ENCODE peak calls at places on chromosomes 6 and 20, in ten cellular contexts. R is neuronal stem cell, D is PC-9, Y is fibroblast of pulmonary artery, M is AG10803, H is endodermal cell, B is BJ, Q is psoas muscle, I is skeletal muscle cell, T is MM.1S. N is an unnamed sample.

GRCh38 chr6:89297695-89298351 is 17.3 kb downstream of the GABRR2 start:
- DNase-seq in I (peak), Q (peak), M (peak), Y (peak), B (peak), T (peak), R (no peak), H (no peak), D (peak), N (peak)

GRCh38 chr20:24533449-24533848 is 64.0 kb downstream of the SYNDIG1 start:
- DNase-seq in Y (no peak), R (no peak), B (no peak), I (no peak), H (no peak), Q (no peak), D (no peak), M (no peak), T (no peak), N (no peak)

GRCh38 chr6:132401120-132401940 is at the start of gene MOXD1:
- DNase-seq in B (no peak), T (peak), H (peak), D (peak), R (peak), Q (peak), M (peak), Y (peak), I (no peak), N (no peak)

GRCh38 chr6:14695579-14695978 is 550.3 kb upstream of the JARID2 start:
- DNase-seq in Y (no peak), H (no peak), D (no peak), Q (no peak), T (no peak), M (no peak), I (no peak), R (no peak), B (no peak), N (no peak)

GRCh38 chr20:25676164-25676809 is 20.4 kb downstream of the ZNF337 start:
- DNase-seq in M (peak), D (no peak), Q (no peak), I (peak), B (peak), Y (peak), T (no peak), H (no peak), R (no peak), N (no peak)

GRCh38 chr6:124970243-124970642 is 8.0 kb downstream of the RNF217 start:
- DNase-seq in Q (no peak), B (no peak), Y (no peak), H (no peak), D (no peak), R (no peak), T (no peak), M (peak), I (no peak), N (no peak)

GRCh38 chr6:129766959-129767728 is 57.2 kb upstream of the ARHGAP18 start:
- DNase-seq in B (no peak), M (peak), H (peak), I (no peak), Y (peak), D (peak), T (peak), Q (peak), R (peak), N (no peak)

GRCh38 chr6:161949531-161949930 is 675.7 kb upstream of the AGPAT4 start:
- DNase-seq in Y (no peak), T (no peak), I (no peak), B (no peak), M (no peak), R (no peak), D (no peak), H (no peak), Q (no peak), N (peak)

GRCh38 chr6:85498596-85499258 is 48.8 kb downstream of the NT5E start:
- DNase-seq in B (no peak), H (no peak), Q (no peak), Y (peak), R (no peak), D (peak), T (no peak), I (peak), M (no peak), N (no peak)

GRCh38 chr6:44234101-44235090 is 11.0 kb downstream of the SLC29A1 start:
- DNase-seq in H (peak), M (peak), R (no peak), T (no peak), Q (peak), Y (peak), B (no peak), D (peak), I (no peak), N (no peak)

GRCh38 chr6:57262901-57263694 is 41.0 kb upstream of the RAB23 start:
- DNase-seq in Y (peak), I (peak), D (no peak), Q (no peak), T (no peak), R (no peak), B (peak), H (no peak), M (peak), N (no peak)

GRCh38 chr6:106509420-106510089 is 119.7 kb downstream of the RTN4IP1 start:
- DNase-seq in D (no peak), T (no peak), Y (no peak), H (peak), I (no peak), Q (no peak), B (no peak), R (peak), M (no peak), N (no peak)

GRCh38 chr6:37381579-37381978 is 27.8 kb downstream of the RNF8 start:
- DNase-seq in M (peak), D (peak), H (peak), Q (no peak), R (peak), B (peak), Y (peak), I (no peak), T (peak), N (peak)

GRCh38 chr20:4064118-4064962 is 49.0 kb upstream of the RNF24 start:
- DNase-seq in T (no peak), M (peak), B (peak), Q (peak), H (peak), D (peak), R (no peak), I (peak), Y (peak), N (no peak)

GRCh38 chr6:25053875-25054371 is 118.2 kb upstream of the RIPOR2 start:
- DNase-seq in R (no peak), Y (peak), D (no peak), I (no peak), M (peak), B (peak), Q (no peak), T (no peak), H (no peak), N (no peak)

GRCh38 chr6:16496210-16496609 is 257.8 kb downstream of the GMPR start:
- DNase-seq in D (no peak), Y (no peak), Q (no peak), H (no peak), T (no peak), R (no peak), I (no peak), B (no peak), M (no peak), N (no peak)
- H3K4me3 ChIP-seq in D (no peak), Y (no peak), Q (no peak), H (no peak), T (no peak), R (no peak), I (no peak), B (no peak), M (no peak), N (no peak)

GRCh38 chr20:1933465-1933870 is 38.3 kb downstream of the SIRPA start:
- DNase-seq in D (no peak), I (peak), B (no peak), M (peak), Q (peak), T (no peak), H (no peak), R (no peak), Y (peak), N (no peak)

GRCh38 chr20:1934578-1935573 is 39.7 kb downstream of the SIRPA start:
- DNase-seq in H (no peak), T (no peak), D (no peak), R (no peak), I (peak), Y (peak), Q (peak), B (no peak), M (peak), N (no peak)

GRCh38 chr20:1935696-1936366 is 40.6 kb downstream of the SIRPA start:
- DNase-seq in D (no peak), B (no peak), T (no peak), Q (peak), I (no peak), M (no peak), Y (peak), H (no peak), R (no peak), N (no peak)

GRCh38 chr20:1932971-1933370 is 37.8 kb downstream of the SIRPA start:
- DNase-seq in Y (no peak), D (no peak), I (no peak), Q (no peak), R (no peak), B (no peak), M (no peak), T (no peak), H (no peak), N (no peak)

DNA sequence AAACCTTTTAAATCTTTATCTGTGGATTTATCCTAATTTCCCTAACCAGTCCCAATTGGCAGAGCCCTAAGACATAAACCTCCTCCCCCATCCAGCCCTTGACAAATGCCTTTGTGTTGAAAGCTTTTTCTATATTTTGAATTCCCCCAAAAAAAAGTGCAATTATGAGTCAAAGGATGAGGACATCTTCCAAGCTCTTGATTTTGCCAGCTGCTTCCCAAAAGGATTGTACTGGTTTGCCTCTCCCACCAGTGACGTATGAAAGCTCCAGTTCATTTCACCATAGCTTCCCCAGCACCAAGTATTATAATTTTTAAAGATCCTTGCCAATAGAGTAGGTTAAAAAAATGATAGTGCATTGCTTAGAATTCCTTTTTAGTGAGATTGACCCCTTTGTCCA is 39.0 kb downstream of the SIRPA start:
- DNase-seq in M (peak), B (no peak), R (no peak), H (no peak), I (peak), Y (peak), T (no peak), D (no peak), Q (no peak), N (no peak)
- H3K4me3 ChIP-seq in M (no peak), B (no peak), R (no peak), H (no peak), I (no peak), Y (no peak), T (no peak), D (no peak), Q (no peak), N (no peak)

GRCh38 chr20:17205261-17205660 is 21.6 kb upstream of the PCSK2 start:
- DNase-seq in M (no peak), R (no peak), H (no peak), I (no peak), B (no peak), Y (no peak), D (no peak), T (no peak), Q (no peak), N (no peak)

GRCh38 chr20:17197041-17197440 is 29.8 kb upstream of the PCSK2 start:
- DNase-seq in H (no peak), R (no peak), T (no peak), D (no peak), M (no peak), B (no peak), Y (no peak), I (no peak), Q (no peak), N (no peak)

GRCh38 chr20:17202030-17202429 is 24.8 kb upstream of the PCSK2 start:
- DNase-seq in B (no peak), H (no peak), R (no peak), Q (no peak), I (no peak), D (no peak), T (peak), M (no peak), Y (no peak), N (no peak)

GRCh38 chr20:17202668-17203067 is 24.2 kb upstream of the PCSK2 start:
- DNase-seq in H (peak), R (peak), M (no peak), T (no peak), B (no peak), Q (no peak), Y (no peak), D (no peak), I (no peak), N (no peak)
- H3K4me3 ChIP-seq in H (no peak), R (no peak), M (no peak), T (no peak), B (no peak), Q (no peak), Y (no peak), D (no peak), I (no peak), N (no peak)

GRCh38 chr6:45432944-45433343 is 55.2 kb upstream of the SUPT3H start:
- DNase-seq in T (no peak), I (no peak), R (no peak), B (no peak), Y (peak), D (no peak), H (no peak), Q (no peak), M (no peak), N (no peak)
- H3K4me3 ChIP-seq in T (no peak), I (no peak), R (no peak), B (no peak), Y (no peak), D (no peak), H (no peak), Q (no peak), M (no peak), N (no peak)

GRCh38 chr6:109381747-109382575 is at the start of gene CD164:
- DNase-seq in T (peak), H (peak), D (peak), Q (peak), M (peak), Y (peak), I (peak), R (no peak), B (peak), N (peak)

GRCh38 chr6:109383438-109383940 is 1.2 kb upstream of the CD164 start:
- DNase-seq in T (no peak), D (no peak), M (no peak), R (no peak), Q (no peak), I (no peak), Y (no peak), H (no peak), B (no peak), N (no peak)

GRCh38 chr6:109381007-109381746 is 1.1 kb downstream of the CD164 start:
- DNase-seq in M (peak), H (no peak), D (no peak), Q (no peak), R (no peak), I (no peak), Y (no peak), B (no peak), T (peak), N (no peak)

GRCh38 chr6:109382576-109383437 is 540 bp upstream of the CD164 start:
- DNase-seq in B (peak), Q (peak), Y (peak), I (peak), H (peak), T (peak), D (peak), M (peak), R (peak), N (peak)

GRCh38 chr6:109379706-109380105 is 2.6 kb downstream of the CD164 start:
- DNase-seq in T (no peak), M (peak), I (no peak), R (no peak), H (no peak), Q (no peak), B (no peak), D (no peak), Y (no peak), N (no peak)
- H3K4me3 ChIP-seq in T (peak), M (peak), I (peak), R (no peak), H (peak), Q (peak), B (peak), D (peak), Y (peak), N (peak)

GRCh38 chr6:154478691-154479090 is 31.8 kb downstream of the CNKSR3 start:
- DNase-seq in Q (no peak), R (no peak), M (peak), Y (no peak), H (no peak), T (no peak), I (no peak), D (no peak), B (no peak), N (no peak)
- H3K4me3 ChIP-seq in Q (no peak), R (no peak), M (peak), Y (peak), H (no peak), T (no peak), I (no peak), D (no peak), B (no peak), N (peak)

GRCh38 chr6:27178860-27179259 is 68.6 kb upstream of the PRSS16 start:
- DNase-seq in H (peak), Q (no peak), R (no peak), T (no peak), M (no peak), D (no peak), Y (no peak), B (no peak), I (no peak), N (no peak)
- H3K4me3 ChIP-seq in H (peak), Q (peak), R (peak), T (no peak), M (peak), D (peak), Y (peak), B (peak), I (peak), N (peak)

GRCh38 chr6:17959317-17959716 is 28.1 kb downstream of the KIF13A start:
- DNase-seq in Q (no peak), H (no peak), R (no peak), D (no peak), B (no peak), Y (no peak), T (no peak), M (no peak), I (no peak), N (no peak)
- H3K4me3 ChIP-seq in Q (no peak), H (no peak), R (no peak), D (no peak), B (no peak), Y (no peak), T (no peak), M (no peak), I (no peak), N (no peak)